ENCODE peak calls at places on chromosome 12, in seven cellular contexts. J is HepG2, W is SK-N-SH, U is HCT116, B is GM12878, R is K562, E is H1. M is an unnamed sample.

GRCh38 chr12:47743311-47743860 is 15.3 kb downstream of the RAPGEF3 start:
- DNase-seq in J (no peak), W (peak), U (no peak), B (no peak), R (no peak), E (no peak), M (no peak)

GRCh38 chr12:24012528-24012927 is 63.1 kb upstream of the SOX5 start:
- DNase-seq in J (peak), W (no peak), U (no peak), B (no peak), R (no peak), E (no peak), M (peak)

GRCh38 chr12:104699489-104700194 is 242.9 kb downstream of the CHST11 start:
- DNase-seq in J (no peak), W (no peak), U (no peak), B (peak), R (no peak), E (no peak), M (no peak)

GRCh38 chr12:20274008-20274407 is 94.3 kb upstream of the PDE3A start:
- DNase-seq in J (no peak), W (no peak), U (no peak), B (no peak), R (no peak), E (no peak), M (no peak)

GRCh38 chr12:89475203-89475990 is 49.2 kb downstream of the GALNT4 start:
- DNase-seq in J (no peak), W (no peak), U (no peak), B (no peak), R (no peak), E (no peak), M (no peak)

GRCh38 chr12:121709478-121709890 is 3.1 kb upstream of the TMEM120B start:
- DNase-seq in J (peak), W (no peak), U (peak), B (no peak), R (no peak), E (no peak), M (no peak)

GRCh38 chr12:65725376-65725775 is 98.9 kb upstream of the HMGA2 start:
- DNase-seq in J (no peak), W (no peak), U (peak), B (no peak), R (no peak), E (no peak), M (no peak)

GRCh38 chr12:4355843-4356327 is 23.6 kb downstream of the FGF23 start:
- DNase-seq in J (peak), W (peak), U (peak), B (no peak), R (peak), E (peak), M (peak)

GRCh38 chr12:111283986-111284385 is 84.9 kb downstream of the PHETA1 start:
- DNase-seq in J (no peak), W (no peak), U (no peak), B (no peak), R (no peak), E (no peak), M (peak)

GRCh38 chr12:74890237-74890599 is 319.4 kb downstream of the KCNC2 start:
- DNase-seq in J (peak), W (no peak), U (peak), B (no peak), R (no peak), E (no peak), M (no peak)

GRCh38 chr12:101743242-101743641 is 4.0 kb upstream of the SYCP3 start:
- DNase-seq in J (no peak), W (no peak), U (no peak), B (no peak), R (no peak), E (no peak), M (no peak)

GRCh38 chr12:131287938-131288797 is 334.5 kb downstream of the ADGRD1 start:
- DNase-seq in J (no peak), W (no peak), U (no peak), B (no peak), R (no peak), E (peak), M (no peak)

GRCh38 chr12:45801625-45802024 is 72.1 kb downstream of the ARID2 start:
- DNase-seq in J (no peak), W (no peak), U (no peak), B (no peak), R (no peak), E (no peak), M (no peak)

GRCh38 chr12:80553316-80553715 is 109.3 kb downstream of the PTPRQ start:
- DNase-seq in J (no peak), W (no peak), U (peak), B (no peak), R (no peak), E (no peak), M (no peak)

GRCh38 chr12:104958946-104959841 is 1.1 kb upstream of the SLC41A2 start:
- DNase-seq in J (peak), W (no peak), U (no peak), B (no peak), R (peak), E (no peak), M (peak)

GRCh38 chr12:112239881-112240280 is 114.5 kb downstream of the TRAFD1 start:
- DNase-seq in J (no peak), W (no peak), U (no peak), B (no peak), R (no peak), E (no peak), M (no peak)

GRCh38 chr12:25692115-25693035 is 139.3 kb upstream of the LMNTD1 start:
- DNase-seq in J (no peak), W (no peak), U (no peak), B (no peak), R (no peak), E (no peak), M (no peak)

GRCh38 chr12:46214668-46215429 is 54.0 kb downstream of the SLC38A1 start:
- DNase-seq in J (no peak), W (no peak), U (no peak), B (peak), R (no peak), E (no peak), M (no peak)

GRCh38 chr12:29750131-29750927 is 33.4 kb downstream of the TMTC1 start:
- DNase-seq in J (no peak), W (no peak), U (no peak), B (peak), R (no peak), E (no peak), M (no peak)

GRCh38 chr12:52004042-52004648 is 2.6 kb upstream of the TAMALIN start:
- DNase-seq in J (peak), W (peak), U (no peak), B (no peak), R (peak), E (peak), M (peak)

GRCh38 chr12:46490635-46491034 is 118.1 kb upstream of the SLC38A2 start:
- DNase-seq in J (no peak), W (no peak), U (no peak), B (no peak), R (no peak), E (no peak), M (no peak)

GRCh38 chr12:54416908-54417603 is 2.0 kb downstream of the ITGA5 start:
- DNase-seq in J (no peak), W (no peak), U (no peak), B (no peak), R (peak), E (no peak), M (no peak)

GRCh38 chr12:57519758-57520007 is 631 bp downstream of the DDIT3 start:
- DNase-seq in J (no peak), W (no peak), U (no peak), B (no peak), R (no peak), E (no peak), M (no peak)
- TF ChIP-seq JUND in J (no peak), W (no peak), U (no peak), B (no peak), R (no peak), E (no peak), M (no peak)

GRCh38 chr12:10194160-10194559 is 15.3 kb downstream of the TMEM52B start:
- DNase-seq in J (no peak), W (no peak), U (no peak), B (no peak), R (no peak), E (no peak), M (no peak)

GRCh38 chr12:10186299-10186698 is 7.5 kb downstream of the TMEM52B start:
- DNase-seq in J (no peak), W (no peak), U (no peak), B (no peak), R (no peak), E (no peak), M (no peak)

GRCh38 chr12:10191865-10192264 is 13.0 kb downstream of the TMEM52B start:
- DNase-seq in J (no peak), W (no peak), U (no peak), B (no peak), R (no peak), E (no peak), M (no peak)

GRCh38 chr12:10189653-10190052 is 10.8 kb downstream of the TMEM52B start:
- DNase-seq in J (no peak), W (no peak), U (no peak), B (no peak), R (no peak), E (no peak), M (no peak)

DNA sequence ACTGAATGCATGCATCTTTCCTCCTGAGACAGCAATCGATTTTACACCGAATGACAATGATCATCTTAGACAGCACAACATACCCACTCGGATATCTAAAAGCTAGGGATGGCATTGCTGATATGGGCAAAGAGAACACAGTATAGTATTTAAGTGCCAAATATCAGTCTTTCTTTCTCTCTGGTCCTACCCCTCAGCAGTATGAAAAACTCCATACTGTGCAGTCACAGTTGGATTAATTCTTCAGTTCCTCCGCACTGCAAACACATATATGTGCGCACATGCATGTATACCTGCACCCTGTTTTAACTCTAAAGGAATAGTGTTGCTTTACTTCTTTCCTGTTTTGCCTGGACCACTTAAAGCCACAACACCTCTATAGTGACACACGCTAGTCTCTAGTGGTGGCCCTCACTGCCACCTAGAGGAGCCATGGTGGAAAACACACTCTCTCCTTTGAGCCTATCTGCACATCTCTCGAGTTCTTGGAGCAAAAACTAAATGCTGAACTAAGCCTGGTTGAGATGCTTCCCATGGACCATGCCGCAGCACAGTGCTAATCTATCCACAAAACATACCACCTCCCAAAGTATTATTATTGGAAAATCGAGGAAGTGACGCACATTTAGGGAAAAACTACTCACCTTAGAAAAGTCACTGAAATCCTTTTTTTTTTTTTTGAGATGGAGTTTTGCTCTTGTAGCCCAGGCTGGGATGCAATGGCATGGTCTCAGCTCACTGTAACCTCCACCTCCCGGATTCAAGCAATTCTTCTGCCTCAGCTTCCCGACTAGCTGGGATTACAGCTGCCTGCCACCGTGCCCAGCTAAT is 11.9 kb downstream of the TMEM52B start:
- DNase-seq in J (peak), W (peak), U (peak), B (no peak), R (peak), E (peak), M (no peak)
- TF ChIP-seq JUND in J (no peak), W (no peak), U (no peak), B (no peak), R (no peak), E (no peak), M (no peak)

GRCh38 chr12:6167327-6168280 is 32.6 kb upstream of the CD9 start:
- DNase-seq in J (peak), W (no peak), U (peak), B (peak), R (peak), E (no peak), M (no peak)
- TF ChIP-seq JUND in J (no peak), W (peak), U (peak), B (peak), R (peak), E (no peak), M (no peak)

GRCh38 chr12:2332947-2333346 is 280.2 kb downstream of the CACNA1C start:
- DNase-seq in J (no peak), W (no peak), U (peak), B (no peak), R (no peak), E (no peak), M (no peak)
- TF ChIP-seq JUND in J (no peak), W (no peak), U (no peak), B (no peak), R (no peak), E (no peak), M (no peak)

GRCh38 chr12:96421014-96421413 is 20.8 kb upstream of the CDK17 start:
- DNase-seq in J (no peak), W (no peak), U (no peak), B (no peak), R (no peak), E (no peak), M (no peak)

GRCh38 chr12:96422192-96422591 is 22.0 kb upstream of the CDK17 start:
- DNase-seq in J (no peak), W (no peak), U (no peak), B (no peak), R (no peak), E (no peak), M (no peak)

GRCh38 chr12:96416033-96416790 is 16.0 kb upstream of the CDK17 start:
- DNase-seq in J (peak), W (no peak), U (no peak), B (no peak), R (no peak), E (no peak), M (peak)

GRCh38 chr12:96419576-96420254 is 19.5 kb upstream of the CDK17 start:
- DNase-seq in J (no peak), W (no peak), U (no peak), B (peak), R (no peak), E (no peak), M (no peak)

GRCh38 chr12:96420255-96420930 is 20.2 kb upstream of the CDK17 start:
- DNase-seq in J (no peak), W (no peak), U (no peak), B (no peak), R (no peak), E (no peak), M (no peak)
- TF ChIP-seq JUND in J (no peak), W (no peak), U (no peak), B (no peak), R (no peak), E (no peak), M (no peak)

DNA sequence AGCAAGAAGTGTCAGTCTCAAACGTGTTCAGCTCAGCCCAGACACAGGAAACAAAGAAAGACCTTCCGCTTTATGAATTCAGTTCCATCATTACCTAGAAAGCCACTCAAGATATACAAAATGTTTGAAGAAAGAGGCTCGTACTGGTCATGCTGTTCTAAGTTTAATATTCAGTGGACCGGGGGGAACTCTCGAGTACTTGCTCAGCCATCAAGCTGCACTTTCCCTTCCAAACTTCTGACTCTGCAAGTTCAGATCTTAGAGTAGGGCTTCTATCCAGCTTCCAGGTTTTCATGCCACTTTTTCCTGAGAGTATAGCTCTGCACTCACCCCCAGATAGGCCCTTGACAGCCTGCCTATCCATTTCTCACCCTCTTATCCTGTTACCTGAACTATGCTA is 62.8 kb upstream of the OSBPL8 start:
- DNase-seq in J (no peak), W (no peak), U (no peak), B (no peak), R (no peak), E (no peak), M (no peak)
- TF ChIP-seq JUND in J (no peak), W (no peak), U (no peak), B (no peak), R (no peak), E (no peak), M (no peak)

DNA sequence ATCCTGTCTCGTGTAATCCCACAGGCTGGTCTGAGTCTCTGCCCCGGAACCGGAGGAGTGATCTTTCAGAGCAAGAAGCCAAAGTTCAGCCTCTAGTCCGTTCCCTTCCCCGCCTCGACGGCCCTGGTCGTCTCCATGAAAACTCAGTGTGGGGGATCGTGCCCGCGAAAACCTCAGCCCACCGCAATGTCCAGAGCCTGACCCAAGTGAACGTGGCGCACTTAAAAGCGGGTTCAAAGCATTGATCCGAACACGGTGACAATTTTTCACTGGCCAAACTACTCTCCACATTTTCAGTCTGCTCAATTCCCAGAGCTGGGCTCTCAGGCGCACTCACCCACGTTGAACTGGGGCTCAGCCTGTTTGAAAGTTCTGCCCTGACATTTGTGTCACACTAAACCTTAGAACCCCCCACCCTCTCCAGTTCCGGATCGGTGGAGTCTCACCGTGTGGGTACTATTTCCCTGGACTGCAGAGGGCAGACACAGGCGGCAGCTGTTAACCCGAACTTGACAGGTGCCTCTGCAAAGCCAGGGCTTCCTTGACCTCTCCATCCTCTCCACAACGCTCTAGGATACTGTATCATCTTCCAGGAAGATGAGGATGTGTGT is 883 bp upstream of the PRICKLE1 start:
- DNase-seq in J (no peak), W (peak), U (no peak), B (no peak), R (no peak), E (peak), M (no peak)
- TF ChIP-seq JUND in J (no peak), W (no peak), U (no peak), B (no peak), R (no peak), E (no peak), M (no peak)

GRCh38 chr12:107283652-107284051 is 190.3 kb upstream of the CRY1 start:
- DNase-seq in J (no peak), W (no peak), U (no peak), B (no peak), R (peak), E (no peak), M (peak)

GRCh38 chr12:107282628-107283027 is 189.3 kb upstream of the CRY1 start:
- DNase-seq in J (no peak), W (no peak), U (no peak), B (no peak), R (no peak), E (no peak), M (no peak)

GRCh38 chr12:107275530-107275929 is 182.2 kb upstream of the CRY1 start:
- DNase-seq in J (no peak), W (peak), U (no peak), B (no peak), R (no peak), E (no peak), M (no peak)

DNA sequence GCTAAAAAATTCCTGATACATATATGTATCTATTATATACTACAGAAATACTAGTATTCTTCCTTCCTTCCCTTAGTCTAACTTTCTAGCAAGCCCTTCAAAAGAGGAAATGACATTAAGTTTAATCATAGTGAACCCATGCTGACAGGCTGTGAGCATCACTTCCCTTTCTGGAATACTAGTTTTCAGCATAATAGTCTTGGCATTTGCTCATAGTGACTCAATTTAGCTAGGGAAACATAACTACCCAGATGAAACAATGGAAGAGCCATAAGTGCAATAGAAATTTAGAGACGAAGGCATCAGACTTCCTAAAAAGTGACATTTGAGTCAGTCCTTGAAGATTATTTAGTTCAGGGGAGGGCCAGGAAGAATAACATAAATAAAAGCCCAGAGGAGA is 184.5 kb upstream of the CRY1 start:
- DNase-seq in J (no peak), W (no peak), U (no peak), B (no peak), R (no peak), E (no peak), M (no peak)
- TF ChIP-seq JUND in J (no peak), W (no peak), U (no peak), B (no peak), R (no peak), E (no peak), M (no peak)

M was measured in T47D.